ENCODE peak calls at places on chromosomes 2 and 18, in ten cellular contexts. One of them, this sample, is unnamed. For H3K36me3, the result is how much of the 10 kb centered on the place peaks cover.

GRCh38 chr2:8636691-8637636 is 44.9 kb upstream of the ID2 start:
- DNase-seq in sigmoid colon: peak
- DNase-seq in WERI-Rb-1: no peak
- DNase-seq in mammary epithelial cell: no peak
- DNase-seq in hepatocyte: peak
- DNase-seq in Panc1: no peak
- DNase-seq in endodermal cell: peak
- DNase-seq in astrocyte: peak
- DNase-seq in left lung: no peak
- DNase-seq in lower lobe of right lung: peak
- DNase-seq in this sample: no peak

GRCh38 chr18:6476201-6476600 is 61.5 kb upstream of the L3MBTL4 start:
- DNase-seq in sigmoid colon: no peak
- DNase-seq in WERI-Rb-1: no peak
- DNase-seq in mammary epithelial cell: no peak
- DNase-seq in hepatocyte: no peak
- DNase-seq in Panc1: no peak
- DNase-seq in endodermal cell: no peak
- DNase-seq in astrocyte: no peak
- DNase-seq in left lung: no peak
- DNase-seq in lower lobe of right lung: no peak
- DNase-seq in this sample: no peak

GRCh38 chr2:46495347-46496030 is 16.1 kb downstream of the TMEM247 start:
- DNase-seq in sigmoid colon: no peak
- DNase-seq in WERI-Rb-1: no peak
- DNase-seq in mammary epithelial cell: no peak
- DNase-seq in hepatocyte: no peak
- DNase-seq in Panc1: no peak
- DNase-seq in endodermal cell: no peak
- DNase-seq in astrocyte: peak
- DNase-seq in left lung: no peak
- DNase-seq in lower lobe of right lung: no peak
- DNase-seq in this sample: no peak

GRCh38 chr2:241741016-241741415 is 6.6 kb downstream of the D2HGDH start:
- DNase-seq in sigmoid colon: no peak
- DNase-seq in WERI-Rb-1: no peak
- DNase-seq in mammary epithelial cell: peak
- DNase-seq in hepatocyte: no peak
- DNase-seq in Panc1: no peak
- DNase-seq in endodermal cell: no peak
- DNase-seq in astrocyte: no peak
- DNase-seq in left lung: peak
- DNase-seq in lower lobe of right lung: no peak
- DNase-seq in this sample: no peak

GRCh38 chr18:34695300-34695699 is 14.8 kb upstream of the DTNA start:
- DNase-seq in sigmoid colon: no peak
- DNase-seq in WERI-Rb-1: no peak
- DNase-seq in mammary epithelial cell: peak
- DNase-seq in hepatocyte: no peak
- DNase-seq in Panc1: no peak
- DNase-seq in endodermal cell: no peak
- DNase-seq in astrocyte: no peak
- DNase-seq in left lung: no peak
- DNase-seq in lower lobe of right lung: no peak
- DNase-seq in this sample: no peak

GRCh38 chr2:40448476-40449079 is 3.3 kb downstream of the SLC8A1 start:
- DNase-seq in sigmoid colon: no peak
- DNase-seq in WERI-Rb-1: peak
- DNase-seq in mammary epithelial cell: peak
- DNase-seq in hepatocyte: no peak
- DNase-seq in Panc1: no peak
- DNase-seq in endodermal cell: peak
- DNase-seq in astrocyte: peak
- DNase-seq in left lung: no peak
- DNase-seq in lower lobe of right lung: no peak
- DNase-seq in this sample: no peak

GRCh38 chr2:241279413-241279812 is 36.1 kb downstream of the HDLBP start:
- DNase-seq in sigmoid colon: no peak
- DNase-seq in WERI-Rb-1: peak
- DNase-seq in mammary epithelial cell: no peak
- DNase-seq in hepatocyte: no peak
- DNase-seq in Panc1: no peak
- DNase-seq in endodermal cell: no peak
- DNase-seq in astrocyte: no peak
- DNase-seq in left lung: no peak
- DNase-seq in lower lobe of right lung: no peak
- DNase-seq in this sample: no peak

GRCh38 chr2:173400760-173401159 is 46.1 kb downstream of the CDCA7 start:
- DNase-seq in sigmoid colon: no peak
- DNase-seq in WERI-Rb-1: peak
- DNase-seq in mammary epithelial cell: no peak
- DNase-seq in hepatocyte: no peak
- DNase-seq in Panc1: no peak
- DNase-seq in endodermal cell: peak
- DNase-seq in astrocyte: no peak
- DNase-seq in left lung: no peak
- DNase-seq in lower lobe of right lung: no peak
- DNase-seq in this sample: no peak

GRCh38 chr2:112821142-112821541 is 15.4 kb downstream of the IL1B start:
- DNase-seq in sigmoid colon: no peak
- DNase-seq in WERI-Rb-1: no peak
- DNase-seq in mammary epithelial cell: no peak
- DNase-seq in hepatocyte: no peak
- DNase-seq in Panc1: no peak
- DNase-seq in endodermal cell: peak
- DNase-seq in astrocyte: no peak
- DNase-seq in left lung: no peak
- DNase-seq in lower lobe of right lung: no peak
- DNase-seq in this sample: no peak

GRCh38 chr2:189082576-189082975 is 97.0 kb downstream of the COL5A2 start:
- DNase-seq in sigmoid colon: no peak
- DNase-seq in WERI-Rb-1: no peak
- DNase-seq in mammary epithelial cell: no peak
- DNase-seq in hepatocyte: peak
- DNase-seq in Panc1: no peak
- DNase-seq in endodermal cell: no peak
- DNase-seq in astrocyte: no peak
- DNase-seq in left lung: peak
- DNase-seq in lower lobe of right lung: peak
- DNase-seq in this sample: no peak

GRCh38 chr2:30628341-30628740 is 178.9 kb downstream of the CAPN13 start:
- DNase-seq in sigmoid colon: no peak
- DNase-seq in WERI-Rb-1: no peak
- DNase-seq in mammary epithelial cell: no peak
- DNase-seq in hepatocyte: no peak
- DNase-seq in Panc1: no peak
- DNase-seq in endodermal cell: no peak
- DNase-seq in astrocyte: peak
- DNase-seq in left lung: no peak
- DNase-seq in lower lobe of right lung: no peak
- DNase-seq in this sample: no peak

GRCh38 chr2:102168026-102168425 is 18.8 kb upstream of the IL1RL2 start:
- DNase-seq in sigmoid colon: no peak
- DNase-seq in WERI-Rb-1: no peak
- DNase-seq in mammary epithelial cell: no peak
- DNase-seq in hepatocyte: no peak
- DNase-seq in Panc1: no peak
- DNase-seq in endodermal cell: no peak
- DNase-seq in astrocyte: no peak
- DNase-seq in left lung: no peak
- DNase-seq in lower lobe of right lung: no peak
- DNase-seq in this sample: no peak

GRCh38 chr18:57095884-57096283 is 51.0 kb upstream of the BOD1L2 start:
- DNase-seq in sigmoid colon: no peak
- DNase-seq in WERI-Rb-1: no peak
- DNase-seq in mammary epithelial cell: no peak
- DNase-seq in hepatocyte: no peak
- DNase-seq in Panc1: no peak
- DNase-seq in endodermal cell: no peak
- DNase-seq in astrocyte: no peak
- DNase-seq in left lung: no peak
- DNase-seq in lower lobe of right lung: no peak
- DNase-seq in this sample: no peak

GRCh38 chr2:30385327-30385726 is 61.7 kb upstream of the LCLAT1 start:
- DNase-seq in sigmoid colon: no peak
- DNase-seq in WERI-Rb-1: no peak
- DNase-seq in mammary epithelial cell: peak
- DNase-seq in hepatocyte: peak
- DNase-seq in Panc1: no peak
- DNase-seq in endodermal cell: peak
- DNase-seq in astrocyte: peak
- DNase-seq in left lung: no peak
- DNase-seq in lower lobe of right lung: no peak
- DNase-seq in this sample: no peak

GRCh38 chr18:58363767-58364540 is 264.9 kb downstream of the ALPK2 start:
- DNase-seq in sigmoid colon: no peak
- DNase-seq in WERI-Rb-1: no peak
- DNase-seq in mammary epithelial cell: peak
- DNase-seq in hepatocyte: no peak
- DNase-seq in Panc1: no peak
- DNase-seq in endodermal cell: no peak
- DNase-seq in astrocyte: peak
- DNase-seq in left lung: no peak
- DNase-seq in lower lobe of right lung: no peak
- DNase-seq in this sample: no peak

GRCh38 chr2:70270323-70270722 is 12.4 kb downstream of the PCYOX1 start:
- DNase-seq in sigmoid colon: no peak
- DNase-seq in WERI-Rb-1: no peak
- DNase-seq in mammary epithelial cell: no peak
- DNase-seq in hepatocyte: no peak
- DNase-seq in Panc1: no peak
- DNase-seq in endodermal cell: no peak
- DNase-seq in astrocyte: no peak
- DNase-seq in left lung: no peak
- DNase-seq in lower lobe of right lung: no peak
- DNase-seq in this sample: no peak

GRCh38 chr18:55477537-55478300 is 110.3 kb downstream of the TCF4 start:
- DNase-seq in sigmoid colon: no peak
- DNase-seq in WERI-Rb-1: no peak
- DNase-seq in mammary epithelial cell: peak
- DNase-seq in hepatocyte: peak
- DNase-seq in Panc1: no peak
- DNase-seq in endodermal cell: no peak
- DNase-seq in astrocyte: peak
- DNase-seq in left lung: no peak
- DNase-seq in lower lobe of right lung: no peak
- DNase-seq in this sample: no peak

GRCh38 chr2:219595250-219595649 is 2.4 kb upstream of the STK11IP start:
- DNase-seq in sigmoid colon: no peak
- DNase-seq in WERI-Rb-1: no peak
- DNase-seq in mammary epithelial cell: no peak
- DNase-seq in hepatocyte: peak
- DNase-seq in Panc1: no peak
- DNase-seq in endodermal cell: peak
- DNase-seq in astrocyte: peak
- DNase-seq in left lung: no peak
- DNase-seq in lower lobe of right lung: no peak
- DNase-seq in this sample: no peak

GRCh38 chr18:58067611-58068010 is 23.6 kb downstream of the NEDD4L start:
- DNase-seq in sigmoid colon: no peak
- DNase-seq in WERI-Rb-1: no peak
- DNase-seq in mammary epithelial cell: no peak
- DNase-seq in hepatocyte: no peak
- DNase-seq in Panc1: no peak
- DNase-seq in endodermal cell: no peak
- DNase-seq in astrocyte: no peak
- DNase-seq in left lung: no peak
- DNase-seq in lower lobe of right lung: no peak
- DNase-seq in this sample: no peak

DNA sequence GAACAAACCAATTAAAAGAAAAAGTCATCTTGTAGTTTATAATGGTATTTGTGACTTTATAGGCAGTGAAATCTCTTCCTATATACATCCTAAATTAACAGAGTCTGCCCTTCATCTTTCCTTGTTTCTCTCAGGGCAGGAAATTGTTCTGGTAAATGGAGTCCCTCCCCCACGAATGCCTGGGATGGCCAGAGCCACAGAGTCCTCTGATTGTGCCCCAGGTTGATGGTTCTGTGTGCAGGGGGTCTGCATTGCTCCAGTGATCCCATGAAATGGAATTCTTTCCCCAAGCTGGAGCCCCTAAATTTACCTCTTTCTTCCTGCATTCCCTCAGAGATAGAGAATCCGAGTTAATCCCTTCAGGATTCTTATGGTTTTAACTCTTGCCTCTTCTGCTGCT is 155.5 kb downstream of the MTX2 start:
- DNase-seq in sigmoid colon: no peak
- DNase-seq in WERI-Rb-1: no peak
- DNase-seq in mammary epithelial cell: no peak
- DNase-seq in hepatocyte: peak
- DNase-seq in Panc1: no peak
- DNase-seq in endodermal cell: no peak
- DNase-seq in astrocyte: no peak
- DNase-seq in left lung: no peak
- DNase-seq in lower lobe of right lung: no peak
- DNase-seq in this sample: no peak
- TF ChIP-seq CTCF in sigmoid colon: no peak
- TF ChIP-seq CTCF in WERI-Rb-1: no peak
- TF ChIP-seq CTCF in mammary epithelial cell: no peak
- TF ChIP-seq CTCF in hepatocyte: no peak
- TF ChIP-seq CTCF in Panc1: no peak
- TF ChIP-seq CTCF in endodermal cell: no peak
- TF ChIP-seq CTCF in astrocyte: no peak
- TF ChIP-seq CTCF in left lung: no peak
- TF ChIP-seq CTCF in lower lobe of right lung: no peak
- TF ChIP-seq CTCF in this sample: no peak

GRCh38 chr2:73386342-73386868 is 769 bp downstream of the ALMS1 start:
- DNase-seq in sigmoid colon: no peak
- DNase-seq in WERI-Rb-1: no peak
- DNase-seq in mammary epithelial cell: no peak
- DNase-seq in hepatocyte: no peak
- DNase-seq in Panc1: no peak
- DNase-seq in endodermal cell: no peak
- DNase-seq in astrocyte: no peak
- DNase-seq in left lung: no peak
- DNase-seq in lower lobe of right lung: no peak
- DNase-seq in this sample: no peak
- H3K27ac ChIP-seq in sigmoid colon: peak
- H3K27ac ChIP-seq in WERI-Rb-1: peak
- H3K27ac ChIP-seq in mammary epithelial cell: peak
- H3K27ac ChIP-seq in hepatocyte: peak
- H3K27ac ChIP-seq in Panc1: peak
- H3K27ac ChIP-seq in endodermal cell: peak
- H3K27ac ChIP-seq in astrocyte: peak
- H3K27ac ChIP-seq in left lung: peak
- H3K27ac ChIP-seq in lower lobe of right lung: peak
- H3K27ac ChIP-seq in this sample: peak

GRCh38 chr18:79971986-79972385 is 7.5 kb downstream of the HSBP1L1 start:
- DNase-seq in sigmoid colon: no peak
- DNase-seq in WERI-Rb-1: no peak
- DNase-seq in mammary epithelial cell: no peak
- DNase-seq in hepatocyte: no peak
- DNase-seq in Panc1: no peak
- DNase-seq in endodermal cell: no peak
- DNase-seq in astrocyte: no peak
- DNase-seq in left lung: no peak
- DNase-seq in lower lobe of right lung: no peak
- DNase-seq in this sample: no peak
- H3K36me3 ChIP-seq in sigmoid colon: under half
- H3K36me3 ChIP-seq in WERI-Rb-1: half or more
- H3K36me3 ChIP-seq in mammary epithelial cell: under half
- H3K36me3 ChIP-seq in hepatocyte: under half
- H3K36me3 ChIP-seq in Panc1: under half
- H3K36me3 ChIP-seq in endodermal cell: half or more
- H3K36me3 ChIP-seq in astrocyte: under half
- H3K36me3 ChIP-seq in left lung: half or more
- H3K36me3 ChIP-seq in lower lobe of right lung: half or more
- H3K36me3 ChIP-seq in this sample: under half

GRCh38 chr2:207813221-207813916 is 43.7 kb upstream of the FZD5 start:
- DNase-seq in sigmoid colon: no peak
- DNase-seq in WERI-Rb-1: no peak
- DNase-seq in mammary epithelial cell: no peak
- DNase-seq in hepatocyte: no peak
- DNase-seq in Panc1: no peak
- DNase-seq in endodermal cell: peak
- DNase-seq in astrocyte: no peak
- DNase-seq in left lung: no peak
- DNase-seq in lower lobe of right lung: no peak
- DNase-seq in this sample: no peak
- TF ChIP-seq CTCF in sigmoid colon: no peak
- TF ChIP-seq CTCF in WERI-Rb-1: no peak
- TF ChIP-seq CTCF in mammary epithelial cell: no peak
- TF ChIP-seq CTCF in hepatocyte: no peak
- TF ChIP-seq CTCF in Panc1: no peak
- TF ChIP-seq CTCF in endodermal cell: peak
- TF ChIP-seq CTCF in astrocyte: no peak
- TF ChIP-seq CTCF in left lung: no peak
- TF ChIP-seq CTCF in lower lobe of right lung: no peak
- TF ChIP-seq CTCF in this sample: no peak

This sample was measured in pancreas.